ENCODE peak calls at places on chromosome 16, in nine cellular contexts. One of them, this sample, is unnamed.

GRCh38 chr16:29982560-29983419 is 9.1 kb downstream of the TAOK2 start:
- DNase-seq in T-helper 1 cell: no peak
- DNase-seq in CD8-positive, alpha-beta T cell: no peak
- DNase-seq in psoas muscle: no peak
- DNase-seq in NCI-H510A: no peak
- DNase-seq in HFF-Myc: no peak
- DNase-seq in stimulated activated CD4-positive, alpha-beta T cell treated with anti-CD3 and anti-CD28 coated beads, Interleukin-1b, Interleukin-23, amount 100 ng/mL, for 24 hours: no peak
- DNase-seq in RCC 7860: no peak
- DNase-seq in left cardiac atrium: no peak
- DNase-seq in this sample: no peak

GRCh38 chr16:84308120-84308519 is 13.4 kb downstream of the WFDC1 start:
- DNase-seq in T-helper 1 cell: no peak
- DNase-seq in RCC 7860: no peak
- DNase-seq in left cardiac atrium: peak; percentile 55
- DNase-seq in stimulated activated CD4-positive, alpha-beta T cell treated with anti-CD3 and anti-CD28 coated beads, Interleukin-1b, Interleukin-23, amount 100 ng/mL, for 24 hours: no peak
- DNase-seq in psoas muscle: peak; percentile 25
- DNase-seq in NCI-H510A: peak; percentile 44
- DNase-seq in CD8-positive, alpha-beta T cell: no peak
- DNase-seq in HFF-Myc: no peak
- DNase-seq in this sample: peak; percentile 57

GRCh38 chr16:84079664-84080063 is 37.1 kb upstream of the SLC38A8 start:
- DNase-seq in RCC 7860: no peak
- DNase-seq in HFF-Myc: no peak
- DNase-seq in NCI-H510A: no peak
- DNase-seq in left cardiac atrium: no peak
- DNase-seq in CD8-positive, alpha-beta T cell: no peak
- DNase-seq in stimulated activated CD4-positive, alpha-beta T cell treated with anti-CD3 and anti-CD28 coated beads, Interleukin-1b, Interleukin-23, amount 100 ng/mL, for 24 hours: no peak
- DNase-seq in psoas muscle: no peak
- DNase-seq in T-helper 1 cell: no peak
- DNase-seq in this sample: no peak

GRCh38 chr16:80280557-80280956 is 260.2 kb upstream of the DYNLRB2 start:
- DNase-seq in stimulated activated CD4-positive, alpha-beta T cell treated with anti-CD3 and anti-CD28 coated beads, Interleukin-1b, Interleukin-23, amount 100 ng/mL, for 24 hours: no peak
- DNase-seq in left cardiac atrium: no peak
- DNase-seq in HFF-Myc: no peak
- DNase-seq in RCC 7860: peak; percentile 14
- DNase-seq in T-helper 1 cell: no peak
- DNase-seq in NCI-H510A: no peak
- DNase-seq in CD8-positive, alpha-beta T cell: no peak
- DNase-seq in psoas muscle: no peak
- DNase-seq in this sample: no peak

GRCh38 chr16:50151322-50151721 is 1.8 kb upstream of the TENT4B start:
- DNase-seq in T-helper 1 cell: no peak
- DNase-seq in left cardiac atrium: no peak
- DNase-seq in NCI-H510A: no peak
- DNase-seq in HFF-Myc: no peak
- DNase-seq in RCC 7860: no peak
- DNase-seq in stimulated activated CD4-positive, alpha-beta T cell treated with anti-CD3 and anti-CD28 coated beads, Interleukin-1b, Interleukin-23, amount 100 ng/mL, for 24 hours: no peak
- DNase-seq in CD8-positive, alpha-beta T cell: no peak
- DNase-seq in psoas muscle: no peak
- DNase-seq in this sample: no peak

GRCh38 chr16:66714062-66714461 is 17.5 kb upstream of the CMTM4 start:
- DNase-seq in T-helper 1 cell: no peak
- DNase-seq in CD8-positive, alpha-beta T cell: no peak
- DNase-seq in RCC 7860: no peak
- DNase-seq in psoas muscle: no peak
- DNase-seq in left cardiac atrium: no peak
- DNase-seq in stimulated activated CD4-positive, alpha-beta T cell treated with anti-CD3 and anti-CD28 coated beads, Interleukin-1b, Interleukin-23, amount 100 ng/mL, for 24 hours: no peak
- DNase-seq in HFF-Myc: no peak
- DNase-seq in NCI-H510A: no peak
- DNase-seq in this sample: no peak

GRCh38 chr16:3274490-3274889 is 8.8 kb upstream of the ZNF263 start:
- DNase-seq in psoas muscle: no peak
- DNase-seq in stimulated activated CD4-positive, alpha-beta T cell treated with anti-CD3 and anti-CD28 coated beads, Interleukin-1b, Interleukin-23, amount 100 ng/mL, for 24 hours: no peak
- DNase-seq in RCC 7860: no peak
- DNase-seq in NCI-H510A: no peak
- DNase-seq in T-helper 1 cell: no peak
- DNase-seq in HFF-Myc: no peak
- DNase-seq in CD8-positive, alpha-beta T cell: no peak
- DNase-seq in left cardiac atrium: no peak
- DNase-seq in this sample: no peak

GRCh38 chr16:68492501-68493411 is 44.4 kb upstream of the SMPD3 start:
- DNase-seq in NCI-H510A: no peak
- DNase-seq in psoas muscle: no peak
- DNase-seq in T-helper 1 cell: no peak
- DNase-seq in RCC 7860: no peak
- DNase-seq in stimulated activated CD4-positive, alpha-beta T cell treated with anti-CD3 and anti-CD28 coated beads, Interleukin-1b, Interleukin-23, amount 100 ng/mL, for 24 hours: no peak
- DNase-seq in HFF-Myc: no peak
- DNase-seq in left cardiac atrium: peak; percentile 51
- DNase-seq in CD8-positive, alpha-beta T cell: no peak
- DNase-seq in this sample: no peak

GRCh38 chr16:67499159-67499558 is 15.8 kb upstream of the AGRP start:
- DNase-seq in stimulated activated CD4-positive, alpha-beta T cell treated with anti-CD3 and anti-CD28 coated beads, Interleukin-1b, Interleukin-23, amount 100 ng/mL, for 24 hours: no peak
- DNase-seq in NCI-H510A: no peak
- DNase-seq in psoas muscle: peak; percentile 46
- DNase-seq in RCC 7860: no peak
- DNase-seq in HFF-Myc: no peak
- DNase-seq in left cardiac atrium: no peak
- DNase-seq in CD8-positive, alpha-beta T cell: no peak
- DNase-seq in T-helper 1 cell: no peak
- DNase-seq in this sample: no peak

GRCh38 chr16:85136705-85137322 is 24.5 kb upstream of the CIBAR2 start:
- DNase-seq in RCC 7860: no peak
- DNase-seq in left cardiac atrium: no peak
- DNase-seq in psoas muscle: peak; percentile 67
- DNase-seq in NCI-H510A: no peak
- DNase-seq in stimulated activated CD4-positive, alpha-beta T cell treated with anti-CD3 and anti-CD28 coated beads, Interleukin-1b, Interleukin-23, amount 100 ng/mL, for 24 hours: no peak
- DNase-seq in HFF-Myc: no peak
- DNase-seq in T-helper 1 cell: no peak
- DNase-seq in CD8-positive, alpha-beta T cell: no peak
- DNase-seq in this sample: peak; percentile 48